ENCODE peak calls at places on chromosomes 7 and 10, in ten cellular contexts. One of them, this sample, is unnamed.

GRCh38 chr7:85004402-85004801 is 182.5 kb downstream of the SEMA3D start:
- DNase-seq in K562: no peak
- DNase-seq in HepG2: no peak
- DNase-seq in heart left ventricle: no peak
- DNase-seq in astrocyte of the cerebellum: peak; percentile 23
- DNase-seq in thoracic aorta: no peak
- DNase-seq in MM.1S: no peak
- DNase-seq in right lobe of liver: no peak
- DNase-seq in body of pancreas: no peak
- DNase-seq in ovary: no peak
- DNase-seq in this sample: no peak

GRCh38 chr10:51269816-51270215 is 195.5 kb downstream of the PRKG1 start:
- DNase-seq in astrocyte of the cerebellum: no peak
- DNase-seq in right lobe of liver: no peak
- DNase-seq in MM.1S: no peak
- DNase-seq in heart left ventricle: no peak
- DNase-seq in body of pancreas: no peak
- DNase-seq in K562: no peak
- DNase-seq in HepG2: no peak
- DNase-seq in ovary: no peak
- DNase-seq in thoracic aorta: no peak
- DNase-seq in this sample: no peak

GRCh38 chr7:129499915-129500463 is 2.3 kb upstream of the SMKR1 start:
- DNase-seq in HepG2: no peak
- DNase-seq in body of pancreas: no peak
- DNase-seq in right lobe of liver: no peak
- DNase-seq in K562: no peak
- DNase-seq in ovary: no peak
- DNase-seq in thoracic aorta: no peak
- DNase-seq in heart left ventricle: no peak
- DNase-seq in MM.1S: peak; percentile 2
- DNase-seq in astrocyte of the cerebellum: no peak
- DNase-seq in this sample: peak; percentile 24

GRCh38 chr10:80443531-80443974 is 10.6 kb upstream of the TSPAN14 start:
- DNase-seq in heart left ventricle: no peak
- DNase-seq in right lobe of liver: no peak
- DNase-seq in MM.1S: peak; percentile 11
- DNase-seq in body of pancreas: no peak
- DNase-seq in thoracic aorta: no peak
- DNase-seq in ovary: no peak
- DNase-seq in K562: peak; percentile 43
- DNase-seq in astrocyte of the cerebellum: no peak
- DNase-seq in HepG2: peak; percentile 41
- DNase-seq in this sample: no peak

GRCh38 chr7:78523903-78524302 is 725.3 kb downstream of the PHTF2 start:
- DNase-seq in thoracic aorta: no peak
- DNase-seq in astrocyte of the cerebellum: no peak
- DNase-seq in K562: peak; percentile 13
- DNase-seq in HepG2: no peak
- DNase-seq in heart left ventricle: no peak
- DNase-seq in right lobe of liver: no peak
- DNase-seq in body of pancreas: no peak
- DNase-seq in MM.1S: no peak
- DNase-seq in ovary: no peak
- DNase-seq in this sample: no peak

GRCh38 chr10:4345842-4346241 is 480.2 kb upstream of the AKR1E2 start:
- DNase-seq in ovary: no peak
- DNase-seq in MM.1S: no peak
- DNase-seq in heart left ventricle: no peak
- DNase-seq in thoracic aorta: no peak
- DNase-seq in astrocyte of the cerebellum: no peak
- DNase-seq in HepG2: no peak
- DNase-seq in right lobe of liver: no peak
- DNase-seq in K562: no peak
- DNase-seq in body of pancreas: no peak
- DNase-seq in this sample: no peak

GRCh38 chr10:78963074-78964034 is 105.4 kb upstream of the ZMIZ1 start:
- DNase-seq in HepG2: no peak
- DNase-seq in K562: no peak
- DNase-seq in astrocyte of the cerebellum: no peak
- DNase-seq in ovary: no peak
- DNase-seq in MM.1S: no peak
- DNase-seq in heart left ventricle: no peak
- DNase-seq in right lobe of liver: no peak
- DNase-seq in body of pancreas: no peak
- DNase-seq in thoracic aorta: no peak
- DNase-seq in this sample: no peak

GRCh38 chr10:84665211-84665610 is 336.8 kb downstream of the CCSER2 start:
- DNase-seq in MM.1S: no peak
- DNase-seq in ovary: no peak
- DNase-seq in right lobe of liver: no peak
- DNase-seq in thoracic aorta: no peak
- DNase-seq in body of pancreas: no peak
- DNase-seq in astrocyte of the cerebellum: no peak
- DNase-seq in K562: no peak
- DNase-seq in HepG2: no peak
- DNase-seq in heart left ventricle: no peak
- DNase-seq in this sample: no peak

DNA sequence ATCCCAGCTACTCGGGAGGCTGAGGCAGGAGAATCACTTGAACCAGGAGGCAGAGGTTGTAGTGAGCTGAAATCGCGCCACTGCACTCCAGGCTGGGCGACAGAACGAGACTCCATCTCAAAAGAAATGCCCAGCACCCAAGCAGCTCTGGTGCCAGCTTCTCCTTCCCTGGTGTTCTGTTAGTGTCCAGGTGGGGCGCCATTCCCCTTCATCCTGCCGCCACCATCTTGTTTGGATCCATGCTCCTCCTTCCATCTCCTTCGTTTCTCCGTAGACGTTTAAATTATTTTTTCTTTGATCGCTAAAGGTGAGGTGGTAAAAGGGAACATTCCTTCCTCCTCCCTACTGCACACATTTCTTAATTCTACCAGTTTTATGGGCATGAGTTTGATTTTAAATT is 30.3 kb downstream of the PROSER2 start:
- DNase-seq in ovary: no peak
- DNase-seq in K562: peak; percentile 52
- DNase-seq in HepG2: no peak
- DNase-seq in thoracic aorta: no peak
- DNase-seq in right lobe of liver: no peak
- DNase-seq in heart left ventricle: no peak
- DNase-seq in MM.1S: no peak
- DNase-seq in body of pancreas: no peak
- DNase-seq in astrocyte of the cerebellum: no peak
- DNase-seq in this sample: no peak
- TF ChIP-seq CTCF in ovary: no peak
- TF ChIP-seq CTCF in K562: peak; percentile 54
- TF ChIP-seq CTCF in HepG2: peak; percentile 35
- TF ChIP-seq CTCF in thoracic aorta: no peak
- TF ChIP-seq CTCF in right lobe of liver: no peak
- TF ChIP-seq CTCF in heart left ventricle: no peak
- TF ChIP-seq CTCF in MM.1S: no peak
- TF ChIP-seq CTCF in body of pancreas: no peak
- TF ChIP-seq CTCF in astrocyte of the cerebellum: no peak
- TF ChIP-seq CTCF in this sample: peak; percentile 33

GRCh38 chr7:137590071-137590470 is 246.5 kb upstream of the PTN start:
- DNase-seq in right lobe of liver: no peak
- DNase-seq in astrocyte of the cerebellum: no peak
- DNase-seq in MM.1S: no peak
- DNase-seq in HepG2: no peak
- DNase-seq in ovary: no peak
- DNase-seq in body of pancreas: no peak
- DNase-seq in heart left ventricle: no peak
- DNase-seq in thoracic aorta: no peak
- DNase-seq in K562: no peak
- DNase-seq in this sample: no peak

GRCh38 chr7:137597856-137598255 is 248.9 kb downstream of the DGKI start:
- DNase-seq in thoracic aorta: no peak
- DNase-seq in ovary: no peak
- DNase-seq in MM.1S: no peak
- DNase-seq in K562: no peak
- DNase-seq in astrocyte of the cerebellum: no peak
- DNase-seq in heart left ventricle: no peak
- DNase-seq in right lobe of liver: no peak
- DNase-seq in body of pancreas: no peak
- DNase-seq in HepG2: no peak
- DNase-seq in this sample: no peak

GRCh38 chr7:137591444-137591843 is 247.9 kb upstream of the PTN start:
- DNase-seq in body of pancreas: no peak
- DNase-seq in heart left ventricle: no peak
- DNase-seq in astrocyte of the cerebellum: no peak
- DNase-seq in HepG2: no peak
- DNase-seq in K562: no peak
- DNase-seq in right lobe of liver: no peak
- DNase-seq in ovary: no peak
- DNase-seq in MM.1S: peak; percentile 18
- DNase-seq in thoracic aorta: no peak
- DNase-seq in this sample: no peak

GRCh38 chr7:137590686-137591255 is 247.2 kb upstream of the PTN start:
- DNase-seq in thoracic aorta: no peak
- DNase-seq in HepG2: no peak
- DNase-seq in heart left ventricle: no peak
- DNase-seq in MM.1S: no peak
- DNase-seq in ovary: no peak
- DNase-seq in astrocyte of the cerebellum: no peak
- DNase-seq in right lobe of liver: no peak
- DNase-seq in K562: no peak
- DNase-seq in body of pancreas: no peak
- DNase-seq in this sample: no peak

DNA sequence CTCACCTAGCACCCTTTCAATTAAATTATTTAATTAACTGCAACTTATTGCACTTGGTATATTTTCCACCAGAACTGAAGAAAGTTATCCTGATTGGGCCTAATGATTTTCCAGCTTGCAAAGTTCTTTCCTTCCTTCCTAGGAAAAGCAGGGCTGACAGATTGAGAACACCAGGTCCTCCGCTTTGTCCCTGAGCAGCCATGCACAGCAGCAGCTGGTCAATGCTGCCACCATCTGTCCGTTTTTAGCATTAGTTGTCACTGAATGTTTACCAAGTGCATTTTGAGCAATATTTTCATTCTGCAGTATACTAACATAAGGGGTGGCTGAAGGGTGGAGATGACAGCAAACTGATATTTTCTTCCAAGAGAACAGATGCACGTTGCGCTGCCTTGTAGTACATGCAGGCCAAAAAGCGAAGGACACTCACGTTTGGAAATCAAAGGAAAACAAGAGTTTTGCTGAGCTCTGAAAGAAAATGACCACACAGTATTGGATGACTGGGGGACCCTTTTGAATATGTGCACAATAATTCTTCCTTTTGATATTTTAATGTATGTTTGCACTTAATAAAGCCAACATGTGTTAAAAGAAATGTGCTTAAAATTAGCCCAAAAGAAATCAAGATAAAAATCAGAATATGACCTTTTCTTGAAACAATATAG is 248.8 kb upstream of the PTN start:
- DNase-seq in astrocyte of the cerebellum: peak; percentile 65
- DNase-seq in right lobe of liver: peak; percentile 50
- DNase-seq in thoracic aorta: no peak
- DNase-seq in HepG2: peak; percentile 46
- DNase-seq in body of pancreas: peak; percentile 14
- DNase-seq in heart left ventricle: peak; percentile 55
- DNase-seq in ovary: peak; percentile 47
- DNase-seq in K562: peak; percentile 48
- DNase-seq in MM.1S: peak; percentile 64
- DNase-seq in this sample: peak; percentile 23
- TF ChIP-seq CTCF in astrocyte of the cerebellum: peak; percentile 86
- TF ChIP-seq CTCF in right lobe of liver: peak; percentile 70
- TF ChIP-seq CTCF in thoracic aorta: peak; percentile 55
- TF ChIP-seq CTCF in HepG2: peak; percentile 89
- TF ChIP-seq CTCF in body of pancreas: peak; percentile 33
- TF ChIP-seq CTCF in heart left ventricle: peak; percentile 77
- TF ChIP-seq CTCF in ovary: no peak
- TF ChIP-seq CTCF in K562: peak; percentile 86
- TF ChIP-seq CTCF in MM.1S: peak; percentile 95
- TF ChIP-seq CTCF in this sample: peak; percentile 61

DNA sequence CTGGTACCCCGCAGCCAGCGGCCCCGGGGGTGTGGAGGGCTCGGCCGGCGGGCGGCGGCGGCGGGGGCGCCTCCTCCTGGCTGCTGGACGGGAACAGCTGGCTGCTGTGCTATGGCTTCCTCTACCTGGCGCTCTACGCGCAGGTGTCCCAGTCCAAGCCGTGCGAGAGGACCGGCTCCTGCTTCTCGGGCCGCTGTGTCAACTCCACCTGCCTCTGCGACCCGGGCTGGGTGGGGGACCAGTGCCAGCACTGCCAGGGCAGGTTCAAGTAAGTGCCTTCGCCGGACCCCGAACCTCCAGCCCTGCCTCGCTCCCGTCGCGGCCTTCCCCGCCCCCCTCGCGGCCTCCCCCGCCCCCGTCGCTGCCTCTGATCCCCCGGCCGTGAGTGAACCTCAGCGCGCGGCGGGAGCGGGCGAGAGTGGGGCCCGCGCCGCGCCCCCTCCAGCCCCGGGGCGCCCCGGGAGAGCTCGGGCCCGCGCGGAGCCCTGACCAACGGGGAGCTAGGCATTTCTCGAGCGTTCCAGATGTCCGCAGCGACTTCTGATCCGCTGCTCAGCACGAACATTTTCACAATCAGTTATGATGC is 704 bp downstream of the ATRNL1 start:
- DNase-seq in K562: no peak
- DNase-seq in HepG2: no peak
- DNase-seq in right lobe of liver: no peak
- DNase-seq in MM.1S: peak; percentile 67
- DNase-seq in astrocyte of the cerebellum: no peak
- DNase-seq in heart left ventricle: no peak
- DNase-seq in body of pancreas: peak; percentile 37
- DNase-seq in thoracic aorta: no peak
- DNase-seq in ovary: peak; percentile 70
- DNase-seq in this sample: peak; percentile 70
- TF ChIP-seq CTCF in K562: no peak
- TF ChIP-seq CTCF in HepG2: peak; percentile 39
- TF ChIP-seq CTCF in right lobe of liver: peak; percentile 24
- TF ChIP-seq CTCF in MM.1S: peak; percentile 48
- TF ChIP-seq CTCF in astrocyte of the cerebellum: no peak
- TF ChIP-seq CTCF in heart left ventricle: peak; percentile 31
- TF ChIP-seq CTCF in body of pancreas: no peak
- TF ChIP-seq CTCF in thoracic aorta: no peak
- TF ChIP-seq CTCF in ovary: no peak
- TF ChIP-seq CTCF in this sample: peak; percentile 51

DNA sequence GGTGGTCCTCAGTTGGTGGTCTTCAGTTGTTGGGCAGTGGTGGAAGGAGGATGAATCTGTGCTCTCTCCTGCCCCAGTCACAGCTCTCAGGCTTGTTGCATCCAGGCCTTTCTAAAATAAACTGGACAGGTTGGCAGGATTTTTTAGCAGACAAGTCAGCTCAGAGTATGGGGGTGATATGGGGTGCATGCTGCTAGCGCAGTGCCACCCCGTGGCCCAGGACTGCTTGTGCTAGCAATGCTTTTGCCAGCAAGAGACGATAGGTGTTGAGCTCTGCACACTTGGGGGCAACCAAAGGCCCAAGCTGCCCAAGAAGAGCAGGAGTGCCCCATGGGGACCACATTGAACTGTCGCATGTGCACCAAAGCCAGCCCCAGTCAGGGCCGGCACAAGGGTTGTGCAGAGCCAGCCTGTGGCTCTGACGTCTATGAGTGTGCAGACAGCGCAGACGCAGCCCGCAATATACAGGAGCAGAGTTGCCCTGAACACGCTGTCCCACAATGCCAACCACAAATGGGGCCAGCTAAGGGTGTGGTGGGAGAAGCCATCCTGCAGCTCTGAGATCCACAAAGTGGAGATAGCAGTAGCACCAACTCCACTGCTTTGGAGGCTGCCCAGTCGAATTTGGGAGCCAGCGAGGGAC is 49.8 kb upstream of the PDSS1 start:
- DNase-seq in heart left ventricle: no peak
- DNase-seq in ovary: no peak
- DNase-seq in right lobe of liver: no peak
- DNase-seq in MM.1S: no peak
- DNase-seq in thoracic aorta: no peak
- DNase-seq in K562: no peak
- DNase-seq in astrocyte of the cerebellum: no peak
- DNase-seq in HepG2: no peak
- DNase-seq in body of pancreas: no peak
- DNase-seq in this sample: no peak
- TF ChIP-seq CTCF in heart left ventricle: no peak
- TF ChIP-seq CTCF in ovary: no peak
- TF ChIP-seq CTCF in right lobe of liver: no peak
- TF ChIP-seq CTCF in MM.1S: no peak
- TF ChIP-seq CTCF in thoracic aorta: no peak
- TF ChIP-seq CTCF in K562: peak; percentile 12
- TF ChIP-seq CTCF in astrocyte of the cerebellum: no peak
- TF ChIP-seq CTCF in HepG2: no peak
- TF ChIP-seq CTCF in body of pancreas: no peak
- TF ChIP-seq CTCF in this sample: peak; percentile 38